ENCODE peak calls at places on chromosomes 6 and 20, in nine cellular contexts. N, X, U, D, W, F, O, R and Z are unnamed samples.

GRCh38 chr20:20665200-20665599 is 47.2 kb downstream of the RALGAPA2 start:
- DNase-seq in U (no peak), R (no peak), D (no peak), N (no peak), W (no peak), F (no peak), O (no peak), X (no peak), Z (peak; percentile 20)

GRCh38 chr6:25601797-25602679 is 50.0 kb upstream of the SCGN start:
- DNase-seq in X (peak; percentile 80), R (no peak), W (no peak), O (peak; percentile 67), F (peak; percentile 70), U (no peak), N (peak; percentile 81), D (no peak), Z (no peak)

GRCh38 chr6:52696418-52696817 is 25.5 kb downstream of the TMEM14A start:
- DNase-seq in F (no peak), W (no peak), D (no peak), U (no peak), R (no peak), N (no peak), O (no peak), X (no peak), Z (no peak)

GRCh38 chr6:156564128-156564806 is 212.9 kb upstream of the ARID1B start:
- DNase-seq in R (peak; percentile 85), N (peak; percentile 63), F (peak; percentile 66), X (peak; percentile 73), U (peak; percentile 80), O (peak; percentile 54), W (peak; percentile 88), D (peak; percentile 73), Z (peak; percentile 86)

GRCh38 chr6:36224918-36225461 is 28.4 kb downstream of the BRPF3 start:
- DNase-seq in R (no peak), W (no peak), O (no peak), U (no peak), N (peak; percentile 63), F (peak; percentile 25), D (no peak), X (peak; percentile 58), Z (no peak)

GRCh38 chr6:148971027-148971927 is 224.4 kb downstream of the UST start:
- DNase-seq in U (no peak), D (no peak), W (no peak), F (peak; percentile 73), X (peak; percentile 28), N (no peak), O (peak; percentile 30), R (no peak), Z (no peak)

GRCh38 chr6:132205946-132206345 is 195.3 kb downstream of the MOXD1 start:
- DNase-seq in F (no peak), D (no peak), U (no peak), O (no peak), X (peak; percentile 36), N (no peak), W (no peak), R (no peak), Z (no peak)

GRCh38 chr6:68045193-68045592 is 589.9 kb upstream of the ADGRB3 start:
- DNase-seq in U (no peak), F (no peak), N (no peak), R (no peak), W (no peak), O (no peak), X (no peak), D (no peak), Z (no peak)

GRCh38 chr6:131966443-131966842 is 15.3 kb upstream of the CCN2 start:
- DNase-seq in U (no peak), N (peak; percentile 91), X (peak; percentile 100), R (no peak), O (peak; percentile 27), D (no peak), W (no peak), F (no peak), Z (no peak)

GRCh38 chr6:55827818-55828522 is 47.4 kb downstream of the BMP5 start:
- DNase-seq in F (peak; percentile 26), U (no peak), R (no peak), X (no peak), N (no peak), O (no peak), W (no peak), D (no peak), Z (no peak)

GRCh38 chr6:26196846-26197683 is 109.8 kb downstream of the HFE start:
- DNase-seq in O (peak; percentile 91), X (peak; percentile 97), N (peak; percentile 96), R (peak; percentile 66), W (peak; percentile 92), D (peak; percentile 65), F (peak; percentile 93), U (peak; percentile 55), Z (peak; percentile 59)

GRCh38 chr20:60095456-60095855 is 137.2 kb downstream of the CDH26 start:
- DNase-seq in W (no peak), X (peak; percentile 22), F (no peak), R (no peak), D (no peak), U (no peak), N (no peak), O (peak; percentile 26), Z (no peak)

GRCh38 chr6:127058027-127058426 is 60.4 kb upstream of the RSPO3 start:
- DNase-seq in U (no peak), R (no peak), N (peak; percentile 57), X (peak; percentile 58), O (no peak), W (no peak), F (peak; percentile 7), D (no peak), Z (no peak)

GRCh38 chr6:6365242-6365641 is 44.8 kb upstream of the F13A1 start:
- DNase-seq in F (no peak), R (no peak), D (no peak), U (no peak), N (no peak), W (no peak), X (no peak), O (no peak), Z (no peak)

GRCh38 chr6:15512126-15512525 is 150.7 kb downstream of the DTNBP1 start:
- DNase-seq in O (no peak), W (peak; percentile 56), N (no peak), F (peak; percentile 18), R (no peak), X (peak; percentile 39), D (no peak), U (no peak), Z (peak; percentile 19)

GRCh38 chr6:15816661-15817060 is 153.8 kb upstream of the DTNBP1 start:
- DNase-seq in F (no peak), R (no peak), U (no peak), X (no peak), N (no peak), O (no peak), D (no peak), W (no peak), Z (no peak)

GRCh38 chr6:142728367-142728766 is 216.6 kb downstream of the HIVEP2 start:
- DNase-seq in W (no peak), D (no peak), R (no peak), F (no peak), O (no peak), X (peak; percentile 23), U (no peak), N (no peak), Z (no peak)

GRCh38 chr20:38855356-38855755 is 49.9 kb downstream of the PPP1R16B start:
- DNase-seq in U (no peak), N (no peak), D (no peak), X (no peak), W (no peak), O (peak; percentile 75), F (no peak), R (no peak), Z (no peak)

GRCh38 chr6:157520117-157520406 is 139.1 kb downstream of the ZDHHC14 start:
- DNase-seq in O (no peak), D (no peak), U (no peak), N (no peak), F (no peak), X (no peak), W (no peak), R (no peak), Z (no peak)

GRCh38 chr20:17911927-17912326 is 56.7 kb downstream of the SNX5 start:
- DNase-seq in X (no peak), W (no peak), R (no peak), O (no peak), U (no peak), N (no peak), D (no peak), F (no peak), Z (no peak)
- TF ChIP-seq CTCF in X (no peak), W (no peak), R (no peak), O (no peak), U (no peak), N (no peak), D (no peak), F (no peak), Z (no peak)

GRCh38 chr20:51046021-51046985 is 23.4 kb upstream of the KCNG1 start:
- DNase-seq in U (no peak), R (no peak), W (no peak), D (no peak), X (no peak), O (no peak), N (no peak), F (no peak), Z (no peak)
- TF ChIP-seq CTCF in U (no peak), R (no peak), W (no peak), D (no peak), X (no peak), O (no peak), N (no peak), F (peak; percentile 46), Z (no peak)

DNA sequence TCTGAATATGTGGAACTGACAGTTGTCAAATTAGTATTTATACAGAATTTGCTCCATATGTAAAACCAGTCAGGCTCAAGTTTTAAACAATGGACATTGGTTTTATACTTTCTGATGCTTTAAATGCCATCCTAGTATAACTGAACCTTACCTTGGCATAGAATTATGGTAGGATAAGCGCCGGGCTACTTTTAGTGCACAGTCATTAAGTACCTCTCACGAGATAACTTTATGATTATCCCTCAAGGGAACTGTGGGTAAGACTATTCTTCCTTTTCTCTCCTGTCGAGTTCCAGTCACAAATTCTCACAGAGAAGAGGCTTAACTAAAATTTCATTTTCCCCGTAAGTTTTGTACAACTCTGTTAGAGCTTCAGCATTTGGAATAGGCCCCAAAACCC is 110.6 kb upstream of the PTPRK start:
- DNase-seq in U (no peak), O (no peak), D (no peak), W (no peak), N (no peak), X (no peak), F (no peak), R (no peak), Z (no peak)
- TF ChIP-seq CTCF in U (no peak), O (no peak), D (no peak), W (no peak), N (no peak), X (no peak), F (no peak), R (no peak), Z (no peak)

DNA sequence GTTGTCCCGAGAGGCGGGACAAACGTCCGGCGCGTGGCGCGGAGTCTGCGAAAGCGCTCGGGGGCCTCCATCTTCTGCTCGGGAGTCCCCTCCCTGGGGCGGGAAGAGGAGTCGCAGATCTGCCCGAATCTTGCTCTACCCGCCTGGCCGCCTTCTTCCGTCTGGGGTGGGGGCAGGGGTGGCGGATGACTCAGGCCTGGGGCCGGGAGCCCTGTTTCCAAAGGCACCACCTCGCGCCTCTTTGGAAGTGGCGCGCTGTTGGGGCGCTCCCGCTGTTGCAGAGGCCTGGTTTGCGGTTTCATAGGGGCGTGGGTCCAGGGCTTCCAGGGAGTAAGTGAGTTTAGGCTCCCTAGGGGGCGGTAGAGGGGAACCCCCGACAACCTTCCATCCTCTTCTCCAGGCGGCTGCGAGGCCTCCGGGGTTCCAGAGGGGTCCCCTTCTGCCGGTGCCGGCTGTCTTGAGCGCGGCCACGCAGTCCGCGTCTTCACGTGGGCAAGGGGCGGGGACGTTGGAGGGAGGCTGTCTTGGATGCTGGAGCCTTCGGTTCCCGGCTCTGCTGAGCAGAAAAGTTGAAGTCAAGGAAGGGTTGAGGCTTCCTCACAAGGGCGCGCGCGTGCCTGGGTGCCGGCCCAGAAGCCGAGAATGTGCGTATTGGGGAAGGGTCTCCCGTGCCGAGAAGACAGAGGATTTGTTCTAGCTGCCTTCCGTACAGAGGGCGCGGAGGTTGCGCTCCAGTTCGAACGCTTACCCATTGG is 2.6 kb upstream of the TFAP2C start:
- DNase-seq in F (no peak), U (no peak), X (peak; percentile 42), N (no peak), O (peak; percentile 36), W (peak; percentile 34), D (no peak), R (peak; percentile 39), Z (peak; percentile 67)
- TF ChIP-seq CTCF in F (peak; percentile 64), U (no peak), X (peak; percentile 45), N (peak; percentile 9), O (peak; percentile 48), W (no peak), D (no peak), R (peak; percentile 72), Z (peak; percentile 69)